ENCODE peak calls at places on chromosome 21, in five cellular contexts. I, W, T, A and M are unnamed samples.
A peak's percentile ranks its signal among the peaks of the same experiment; 100 is the strongest.

GRCh38 chr21:15894596-15894995 is 164.8 kb downstream of the USP25 start:
- DNase-seq in I (peak; percentile 38), W (no peak), T (no peak), A (peak; percentile 35), M (no peak)

GRCh38 chr21:14523234-14523633 is 22.9 kb downstream of the SAMSN1 start:
- DNase-seq in I (no peak), W (no peak), T (no peak), A (no peak), M (no peak)

GRCh38 chr21:26732442-26733221 is 112.6 kb downstream of the ADAMTS1 start:
- DNase-seq in I (peak; percentile 57), W (peak; percentile 51), T (peak; percentile 80), A (peak; percentile 64), M (peak; percentile 23)

GRCh38 chr21:37145635-37146111 is 72.6 kb downstream of the TTC3 start:
- DNase-seq in I (peak; percentile 76), W (no peak), T (no peak), A (no peak), M (no peak)

GRCh38 chr21:30194701-30195299 is 21.1 kb downstream of the CLDN8 start:
- DNase-seq in I (no peak), W (no peak), T (no peak), A (peak; percentile 2), M (peak; percentile 35)

GRCh38 chr21:27369234-27369633 is 402.3 kb upstream of the ADAMTS5 start:
- DNase-seq in I (no peak), W (no peak), T (no peak), A (no peak), M (no peak)

GRCh38 chr21:14092834-14093560 is 117.8 kb downstream of the LIPI start:
- DNase-seq in I (no peak), W (no peak), T (no peak), A (no peak), M (no peak)

GRCh38 chr21:29024474-29025327 is at the start of gene USP16:
- DNase-seq in I (peak; percentile 99), W (peak; percentile 95), T (peak; percentile 98), A (peak; percentile 100), M (peak; percentile 98)

GRCh38 chr21:34091607-34092006 is 18.2 kb downstream of the MRPS6 start:
- DNase-seq in I (no peak), W (no peak), T (no peak), A (no peak), M (no peak)

GRCh38 chr21:34862951-34863350 is 186.2 kb downstream of the RUNX1 start:
- DNase-seq in I (no peak), W (no peak), T (no peak), A (no peak), M (no peak)

GRCh38 chr21:27201197-27201596 is 234.3 kb upstream of the ADAMTS5 start:
- DNase-seq in I (peak; percentile 85), W (no peak), T (no peak), A (peak; percentile 28), M (no peak)

GRCh38 chr21:29104239-29104708 is 26.2 kb upstream of the MAP3K7CL start:
- DNase-seq in I (peak; percentile 30), W (no peak), T (no peak), A (peak; percentile 10), M (peak; percentile 45)

GRCh38 chr21:37220981-37221664 is 46.0 kb downstream of the VPS26C start:
- DNase-seq in I (peak; percentile 87), W (peak; percentile 96), T (peak; percentile 87), A (peak; percentile 72), M (no peak)

GRCh38 chr21:37614351-37614875 is 247.8 kb downstream of the DYRK1A start:
- DNase-seq in I (no peak), W (no peak), T (no peak), A (no peak), M (no peak)

GRCh38 chr21:29640233-29640554 is 299.6 kb downstream of the GRIK1 start:
- DNase-seq in I (no peak), W (no peak), T (no peak), A (no peak), M (no peak)

GRCh38 chr21:38831526-38832467 is 26.1 kb downstream of the ETS2 start:
- DNase-seq in I (peak; percentile 98), W (peak; percentile 99), T (no peak), A (peak; percentile 99), M (no peak)

GRCh38 chr21:25456672-25457071 is 150.6 kb downstream of the MRPL39 start:
- DNase-seq in I (peak; percentile 7), W (no peak), T (no peak), A (no peak), M (no peak)
- H3K9me3 ChIP-seq in I (no peaks in the 10 kb centered on the region), W (no peaks in the 10 kb centered on the region), T (no peaks in the 10 kb centered on the region), A (no peaks in the 10 kb centered on the region), M (no peaks in the 10 kb centered on the region)

DNA sequence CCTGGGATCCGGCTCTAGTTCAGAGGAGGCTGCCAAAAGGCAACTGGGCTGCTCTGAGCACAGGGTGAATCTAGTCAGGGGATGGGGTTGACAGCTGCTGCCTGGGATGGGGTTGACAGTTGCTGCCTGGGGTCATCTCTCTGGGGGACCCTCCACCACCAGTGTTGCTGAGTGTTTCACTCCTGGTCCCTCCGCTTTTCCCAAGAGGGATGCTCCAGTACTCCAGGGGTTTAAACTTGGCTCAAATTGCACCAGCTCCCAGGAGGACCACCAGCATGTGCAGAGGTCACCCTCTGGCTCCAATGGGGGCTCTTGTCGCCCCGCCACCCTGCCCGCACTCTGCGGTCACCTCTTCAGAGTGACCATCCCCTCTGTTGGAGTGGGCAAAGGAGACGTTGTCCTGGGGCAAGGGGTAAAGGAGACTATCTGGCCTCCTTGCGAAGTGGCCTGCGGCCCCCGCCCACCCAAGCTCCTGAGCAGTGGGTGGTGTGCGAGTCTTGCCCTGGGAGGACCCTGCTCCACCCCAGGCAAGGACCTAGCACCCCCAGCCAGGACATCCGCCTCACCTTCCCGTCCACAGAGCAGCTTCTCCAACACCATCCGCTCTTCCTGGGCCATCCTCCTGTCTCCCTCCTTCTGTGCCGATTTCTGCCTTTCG is 52.6 kb downstream of the SIK1 start:
- DNase-seq in I (no peak), W (no peak), T (no peak), A (no peak), M (no peak)
- H4K91ac ChIP-seq in I (no peak overlapping the region), W (no peak overlapping the region), T (no peak overlapping the region), A (no peak overlapping the region), M (peak overlapping the region; percentile 43)

GRCh38 chr21:42753804-42754203 is 100.4 kb downstream of the PDE9A start:
- DNase-seq in I (no peak), W (no peak), T (no peak), A (no peak), M (no peak)
- H3K4me2 ChIP-seq in I (no peak overlapping the region), W (no peak overlapping the region), T (no peak overlapping the region), A (no peak overlapping the region), M (no peak overlapping the region)

GRCh38 chr21:17733209-17733608 is 85.9 kb downstream of the C21orf91 start:
- DNase-seq in I (no peak), W (no peak), T (no peak), A (no peak), M (no peak)

GRCh38 chr21:17732306-17732705 is 86.8 kb downstream of the C21orf91 start:
- DNase-seq in I (peak; percentile 5), W (no peak), T (no peak), A (peak; percentile 17), M (no peak)

GRCh38 chr21:17729455-17729854 is 89.7 kb downstream of the C21orf91 start:
- DNase-seq in I (no peak), W (no peak), T (no peak), A (no peak), M (no peak)

GRCh38 chr21:17731554-17731953 is 87.6 kb downstream of the C21orf91 start:
- DNase-seq in I (no peak), W (no peak), T (no peak), A (no peak), M (no peak)

DNA sequence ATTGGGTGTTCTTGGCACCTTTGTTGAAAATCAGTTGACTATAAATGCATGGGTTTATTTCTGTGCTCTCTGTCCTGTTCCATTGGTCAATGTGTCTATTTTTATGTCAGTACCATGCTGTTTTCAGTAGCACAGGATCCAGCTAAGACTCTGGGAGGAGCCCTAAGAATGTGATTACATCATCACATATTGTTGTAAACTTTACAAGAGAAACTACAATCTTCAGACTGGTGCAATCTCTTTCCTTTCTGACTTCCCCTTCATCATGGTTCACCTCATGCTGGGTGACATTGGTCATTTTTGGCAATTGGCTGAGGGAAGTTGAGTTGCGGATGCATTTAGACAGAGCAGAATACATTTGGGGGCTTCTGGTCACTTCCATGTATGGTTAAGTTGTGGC is 88.4 kb downstream of the C21orf91 start:
- DNase-seq in I (no peak), W (no peak), T (no peak), A (peak; percentile 48), M (no peak)
- H3K9me3 ChIP-seq in I (no peaks in the 10 kb centered on the region), W (no peaks in the 10 kb centered on the region), T (no peaks in the 10 kb centered on the region), A (no peaks in the 10 kb centered on the region), M (no peaks in the 10 kb centered on the region)

GRCh38 chr21:42388740-42389448 is 7.0 kb downstream of the TMPRSS3 start:
- DNase-seq in I (no peak), W (no peak), T (no peak), A (no peak), M (no peak)
- H4K91ac ChIP-seq in I (no peak overlapping the region), W (no peak overlapping the region), T (no peak overlapping the region), A (no peak overlapping the region), M (no peak overlapping the region)

GRCh38 chr21:17709266-17709611 is 96.5 kb upstream of the BTG3 start:
- DNase-seq in I (no peak), W (no peak), T (no peak), A (no peak), M (no peak)
- H3K4me2 ChIP-seq in I (no peak overlapping the region), W (no peak overlapping the region), T (no peak overlapping the region), A (no peak overlapping the region), M (no peak overlapping the region)

GRCh38 chr21:46052703-46053651 is 44.9 kb upstream of the COL6A2 start:
- DNase-seq in I (peak; percentile 95), W (peak; percentile 70), T (no peak), A (peak; percentile 86), M (no peak)
- H3K9me3 ChIP-seq in I (no peaks in the 10 kb centered on the region), W (peaks cover 2% of the 10 kb centered on the region), T (peaks cover 3% of the 10 kb centered on the region), A (no peaks in the 10 kb centered on the region), M (no peaks in the 10 kb centered on the region)